ENCODE peak calls at places on chromosome 20, in seven cellular contexts. M, L, J, S, Q, O and P are unnamed samples.

GRCh38 chr20:39640147-39640546 is 678.0 kb downstream of the DHX35 start:
- DNase-seq in M (no peak), J (no peak), Q (no peak), O (no peak), S (no peak), L (no peak), P (no peak)

GRCh38 chr20:10541668-10542411 is 106.7 kb downstream of the SLX4IP start:
- DNase-seq in O (no peak), M (no peak), S (peak; percentile 41), L (no peak), Q (no peak), J (no peak), P (no peak)

GRCh38 chr20:2131366-2131765 is 29.7 kb downstream of the STK35 start:
- DNase-seq in L (no peak), M (peak; percentile 76), S (peak; percentile 81), J (no peak), Q (no peak), O (no peak), P (no peak)

GRCh38 chr20:46056970-46057855 is 28.2 kb downstream of the SLC12A5 start:
- DNase-seq in O (peak; percentile 44), L (peak; percentile 55), M (no peak), S (no peak), J (no peak), Q (no peak), P (no peak)

GRCh38 chr20:57471496-57472210 is 53.3 kb downstream of the CTCFL start:
- DNase-seq in O (no peak), M (no peak), J (peak; percentile 70), Q (no peak), L (peak; percentile 1), S (no peak), P (no peak)

GRCh38 chr20:21118138-21118537 is 7.7 kb upstream of the KIZ start:
- DNase-seq in Q (no peak), O (no peak), J (no peak), L (no peak), S (peak; percentile 47), M (no peak), P (no peak)

GRCh38 chr20:12113468-12114371 is 196.0 kb downstream of the BTBD3 start:
- DNase-seq in S (peak; percentile 83), M (no peak), O (no peak), L (no peak), J (no peak), Q (no peak), P (peak; percentile 3)

GRCh38 chr20:47502271-47502730 is 614 bp downstream of the NCOA3 start:
- DNase-seq in J (no peak), M (no peak), S (no peak), O (peak; percentile 33), L (peak; percentile 17), Q (no peak), P (no peak)

GRCh38 chr20:4320284-4320683 is 304.9 kb upstream of the RNF24 start:
- DNase-seq in O (no peak), Q (no peak), S (no peak), J (no peak), L (no peak), M (no peak), P (no peak)

GRCh38 chr20:49325981-49326380 is 48.1 kb upstream of the ZNFX1 start:
- DNase-seq in M (peak; percentile 1), J (no peak), L (no peak), Q (no peak), S (no peak), O (no peak), P (no peak)

GRCh38 chr20:62006482-62006881 is 59.2 kb downstream of the TAF4 start:
- DNase-seq in O (no peak), J (no peak), M (no peak), Q (no peak), L (no peak), S (no peak), P (no peak)

DNA sequence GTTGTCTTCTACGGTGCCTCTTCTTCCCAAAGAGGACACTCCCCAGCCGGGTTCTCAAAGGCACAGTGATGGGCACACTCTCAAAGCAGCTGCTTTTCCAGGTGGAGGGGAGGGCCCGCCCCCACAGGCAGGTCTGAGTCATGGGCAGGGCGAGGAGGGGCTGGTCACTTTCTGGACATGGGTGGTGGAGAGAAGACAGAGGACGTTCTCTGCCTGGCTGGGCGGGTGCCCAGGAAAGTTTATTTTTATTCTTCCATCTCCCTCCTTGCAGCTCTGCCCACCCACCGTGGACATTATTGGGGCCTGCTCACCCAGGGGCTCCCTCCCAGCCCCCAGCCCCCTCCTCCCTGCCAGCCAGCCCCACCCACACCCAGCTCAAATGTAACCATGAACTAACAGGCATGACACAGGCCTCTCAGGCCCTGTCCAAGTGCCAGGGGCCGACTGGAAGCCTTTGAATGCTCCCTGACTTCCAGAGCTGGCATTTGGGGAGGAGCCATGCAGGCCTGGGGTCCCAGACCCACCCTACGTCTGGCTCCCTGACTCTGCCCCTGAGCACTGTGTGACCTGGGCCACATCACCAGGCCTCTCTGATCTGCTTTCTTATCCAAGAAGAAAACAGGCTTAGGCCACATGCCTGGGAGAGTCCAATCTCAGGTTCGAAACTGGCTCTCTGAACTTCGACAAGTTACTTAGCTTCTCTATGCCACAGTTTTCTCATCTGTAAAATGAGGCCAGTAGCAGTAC is 8.0 kb downstream of the TGM2 start:
- DNase-seq in Q (no peak), L (peak; percentile 55), J (no peak), S (no peak), O (no peak), M (no peak), P (no peak)
- H3K4me3 ChIP-seq in Q (no peak overlapping the region), L (no peak overlapping the region), J (no peak overlapping the region), S (no peak overlapping the region), O (no peak overlapping the region), M (no peak overlapping the region), P (no peak overlapping the region)

GRCh38 chr20:54323227-54323734 is 115.4 kb downstream of the PFDN4 start:
- DNase-seq in M (no peak), Q (no peak), L (no peak), O (no peak), S (no peak), J (no peak), P (no peak)

GRCh38 chr20:54320148-54320607 is 112.3 kb downstream of the PFDN4 start:
- DNase-seq in M (peak; percentile 11), L (no peak), Q (peak; percentile 34), S (no peak), J (no peak), O (no peak), P (no peak)

GRCh38 chr20:54321688-54322087 is 113.8 kb downstream of the PFDN4 start:
- DNase-seq in L (no peak), Q (no peak), O (no peak), S (no peak), J (no peak), M (no peak), P (no peak)

GRCh38 chr20:54324652-54325285 is 116.9 kb downstream of the PFDN4 start:
- DNase-seq in L (no peak), Q (no peak), O (no peak), S (no peak), J (no peak), M (no peak), P (no peak)

GRCh38 chr20:54324041-54324440 is 116.2 kb downstream of the PFDN4 start:
- DNase-seq in Q (no peak), L (no peak), J (no peak), S (no peak), O (no peak), M (no peak), P (no peak)
- TF ChIP-seq CTCF in Q (no peak), L (no peak), J (no peak), S (no peak), O (no peak), M (no peak), P (no peak)

DNA sequence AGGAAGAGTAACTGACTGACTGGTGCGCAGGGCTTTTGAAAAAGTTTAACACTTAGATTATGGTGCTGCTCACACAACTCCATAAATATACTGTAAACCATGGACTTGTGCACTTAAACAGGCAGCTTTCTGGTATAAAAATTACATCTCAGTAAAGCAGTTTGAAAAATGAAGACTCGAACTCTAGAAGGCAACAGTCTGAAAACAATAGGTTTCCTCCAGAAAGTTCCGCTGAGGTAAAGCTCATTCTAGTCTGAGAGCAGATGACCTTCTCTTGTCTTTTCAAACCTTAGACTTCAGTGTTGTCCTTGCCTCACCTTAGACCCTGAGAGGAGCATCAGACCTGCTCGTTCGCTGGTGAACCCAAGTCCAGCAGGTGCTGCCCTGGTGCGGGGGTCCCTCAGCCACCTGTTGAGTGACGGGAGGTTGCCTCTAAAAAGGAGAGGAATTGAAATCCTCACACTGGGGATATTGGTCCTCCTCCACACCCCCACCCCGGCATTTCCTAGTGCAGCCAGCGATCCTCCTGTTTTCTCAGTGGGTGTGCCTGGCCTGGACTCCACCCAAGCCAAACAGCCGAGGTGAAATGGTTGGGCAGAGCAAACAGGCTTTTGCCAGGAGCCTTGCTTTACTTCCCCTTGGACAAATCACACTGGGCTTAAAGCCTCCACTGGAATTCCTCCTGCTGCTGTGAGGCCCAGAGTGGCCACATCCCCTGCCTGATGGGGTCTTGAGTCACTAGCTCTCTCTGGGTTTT is 14.7 kb upstream of the PYGB start:
- DNase-seq in M (peak; percentile 54), O (no peak), L (peak; percentile 60), S (peak; percentile 97), J (no peak), Q (no peak), P (no peak)
- H3K4me3 ChIP-seq in M (no peak overlapping the region), O (no peak overlapping the region), L (no peak overlapping the region), S (peak overlapping the region; percentile 49), J (no peak overlapping the region), Q (no peak overlapping the region), P (no peak overlapping the region)

GRCh38 chr20:17808782-17809181 is 109.0 kb downstream of the BANF2 start:
- DNase-seq in S (no peak), J (no peak), Q (no peak), O (peak; percentile 40), M (no peak), L (no peak), P (no peak)

GRCh38 chr20:17810847-17811604 is 111.3 kb downstream of the BANF2 start:
- DNase-seq in L (no peak), O (no peak), Q (no peak), S (no peak), J (no peak), M (no peak), P (no peak)

GRCh38 chr20:17808357-17808756 is 108.6 kb downstream of the BANF2 start:
- DNase-seq in Q (no peak), L (peak; percentile 50), S (no peak), O (peak; percentile 80), M (peak; percentile 62), J (no peak), P (peak; percentile 64)

GRCh38 chr20:17811605-17811965 is 111.8 kb downstream of the BANF2 start:
- DNase-seq in L (no peak), O (no peak), M (no peak), S (no peak), J (no peak), Q (no peak), P (no peak)

DNA sequence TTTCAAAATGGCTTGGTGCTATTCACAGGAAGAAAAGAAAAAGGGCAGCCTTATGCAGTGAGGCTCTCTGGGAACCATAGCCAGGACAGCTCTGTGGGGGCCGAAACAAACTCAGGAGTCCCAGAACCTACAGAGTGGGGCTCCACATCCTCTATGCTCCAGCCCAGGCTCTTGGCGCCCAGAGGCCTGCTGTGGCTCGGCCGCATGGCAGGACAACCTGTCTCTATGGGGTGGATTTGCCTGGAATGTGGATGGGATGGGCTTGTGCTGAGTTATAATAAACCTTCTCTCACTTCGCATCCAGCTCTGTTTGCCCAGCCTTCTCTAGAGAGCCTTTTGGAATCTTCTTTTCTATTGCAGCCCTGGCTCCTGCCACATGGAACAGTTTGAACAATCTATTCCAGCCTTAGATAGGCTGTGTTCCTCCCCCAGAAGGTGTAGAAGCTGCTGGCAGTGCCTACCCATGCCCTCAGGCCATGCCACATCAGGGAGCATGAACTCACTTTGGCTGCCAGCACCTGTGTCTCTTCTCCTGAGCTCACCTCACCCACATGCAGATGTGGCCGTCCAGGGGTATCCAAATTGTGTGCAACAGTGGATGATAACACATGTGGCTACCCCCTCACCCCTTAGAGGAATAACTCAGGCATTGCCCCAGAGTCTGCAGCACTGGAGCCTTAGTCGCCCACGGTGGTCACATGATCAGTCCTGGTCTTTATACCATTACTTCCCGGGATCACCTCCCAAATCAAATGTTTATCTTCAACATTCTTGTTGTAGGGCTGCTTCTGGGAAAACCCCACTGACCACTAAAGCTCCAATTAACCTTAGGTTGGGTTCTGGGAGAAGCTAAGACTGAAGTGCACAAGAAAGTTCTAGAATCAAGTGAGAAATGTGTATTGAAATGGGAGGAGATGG is 110.2 kb downstream of the BANF2 start:
- DNase-seq in M (no peak), Q (peak; percentile 59), L (no peak), S (peak; percentile 18), J (no peak), O (no peak), P (no peak)
- TF ChIP-seq CTCF in M (no peak), Q (no peak), L (no peak), S (no peak), J (no peak), O (no peak), P (no peak)